ENCODE peak calls at places on chromosomes 1 and 21, in nine cellular contexts. One of them, this sample, is unnamed.

GRCh38 chr1:159980076-159980475 is 26.0 kb upstream of the SLAMF9 start:
- DNase-seq in psoas muscle: no peak
- DNase-seq in GM20000: no peak
- DNase-seq in epithelial cell of esophagus: no peak
- DNase-seq in tibial nerve: no peak
- DNase-seq in RWPE1: no peak
- DNase-seq in ovary: no peak
- DNase-seq in neural crest cell: no peak
- DNase-seq in AG10803: no peak
- DNase-seq in this sample: no peak

GRCh38 chr1:79235221-79236002 is 228.9 kb upstream of the ADGRL4 start:
- DNase-seq in GM20000: no peak
- DNase-seq in AG10803: peak
- DNase-seq in epithelial cell of esophagus: no peak
- DNase-seq in RWPE1: no peak
- DNase-seq in ovary: no peak
- DNase-seq in psoas muscle: no peak
- DNase-seq in tibial nerve: no peak
- DNase-seq in neural crest cell: no peak
- DNase-seq in this sample: no peak

GRCh38 chr1:25128168-25128621 is 104.1 kb downstream of the SYF2 start:
- DNase-seq in GM20000: peak
- DNase-seq in RWPE1: no peak
- DNase-seq in AG10803: no peak
- DNase-seq in neural crest cell: no peak
- DNase-seq in ovary: no peak
- DNase-seq in tibial nerve: no peak
- DNase-seq in psoas muscle: no peak
- DNase-seq in epithelial cell of esophagus: no peak
- DNase-seq in this sample: no peak

GRCh38 chr1:218394416-218394815 is 49.3 kb downstream of the TGFB2 start:
- DNase-seq in AG10803: no peak
- DNase-seq in epithelial cell of esophagus: no peak
- DNase-seq in psoas muscle: no peak
- DNase-seq in tibial nerve: no peak
- DNase-seq in GM20000: no peak
- DNase-seq in RWPE1: no peak
- DNase-seq in ovary: no peak
- DNase-seq in neural crest cell: no peak
- DNase-seq in this sample: no peak

GRCh38 chr1:25609921-25610320 is 6.7 kb upstream of the MAN1C1 start:
- DNase-seq in epithelial cell of esophagus: no peak
- DNase-seq in RWPE1: no peak
- DNase-seq in neural crest cell: no peak
- DNase-seq in ovary: no peak
- DNase-seq in GM20000: peak
- DNase-seq in AG10803: peak
- DNase-seq in tibial nerve: no peak
- DNase-seq in psoas muscle: no peak
- DNase-seq in this sample: no peak

GRCh38 chr1:56064705-56065104 is 514.7 kb downstream of the PLPP3 start:
- DNase-seq in GM20000: no peak
- DNase-seq in tibial nerve: no peak
- DNase-seq in ovary: no peak
- DNase-seq in psoas muscle: no peak
- DNase-seq in RWPE1: peak
- DNase-seq in epithelial cell of esophagus: peak
- DNase-seq in neural crest cell: no peak
- DNase-seq in AG10803: peak
- DNase-seq in this sample: no peak

GRCh38 chr1:47449702-47450552 is 12.1 kb downstream of the FOXD2 start:
- DNase-seq in tibial nerve: no peak
- DNase-seq in epithelial cell of esophagus: peak
- DNase-seq in GM20000: peak
- DNase-seq in psoas muscle: peak
- DNase-seq in neural crest cell: no peak
- DNase-seq in ovary: no peak
- DNase-seq in RWPE1: peak
- DNase-seq in AG10803: no peak
- DNase-seq in this sample: no peak

GRCh38 chr1:54864460-54865208 is 22.4 kb downstream of the DHCR24 start:
- DNase-seq in neural crest cell: no peak
- DNase-seq in AG10803: no peak
- DNase-seq in GM20000: no peak
- DNase-seq in tibial nerve: no peak
- DNase-seq in epithelial cell of esophagus: no peak
- DNase-seq in psoas muscle: no peak
- DNase-seq in RWPE1: no peak
- DNase-seq in ovary: no peak
- DNase-seq in this sample: no peak

GRCh38 chr1:23451452-23451851 is 26.9 kb upstream of the TCEA3 start:
- DNase-seq in epithelial cell of esophagus: no peak
- DNase-seq in tibial nerve: no peak
- DNase-seq in neural crest cell: no peak
- DNase-seq in psoas muscle: no peak
- DNase-seq in AG10803: peak
- DNase-seq in RWPE1: no peak
- DNase-seq in GM20000: no peak
- DNase-seq in ovary: no peak
- DNase-seq in this sample: no peak

GRCh38 chr1:236303675-236304074 is 21.9 kb upstream of the ERO1B start:
- DNase-seq in tibial nerve: no peak
- DNase-seq in GM20000: peak
- DNase-seq in neural crest cell: no peak
- DNase-seq in epithelial cell of esophagus: peak
- DNase-seq in AG10803: no peak
- DNase-seq in ovary: no peak
- DNase-seq in psoas muscle: no peak
- DNase-seq in RWPE1: peak
- DNase-seq in this sample: no peak

GRCh38 chr1:42429623-42430022 is 26.2 kb downstream of the ZMYND12 start:
- DNase-seq in GM20000: no peak
- DNase-seq in RWPE1: no peak
- DNase-seq in epithelial cell of esophagus: no peak
- DNase-seq in neural crest cell: no peak
- DNase-seq in psoas muscle: no peak
- DNase-seq in AG10803: peak
- DNase-seq in ovary: no peak
- DNase-seq in tibial nerve: no peak
- DNase-seq in this sample: no peak

GRCh38 chr1:42431514-42431913 is 24.3 kb downstream of the ZMYND12 start:
- DNase-seq in GM20000: no peak
- DNase-seq in epithelial cell of esophagus: no peak
- DNase-seq in psoas muscle: no peak
- DNase-seq in ovary: no peak
- DNase-seq in tibial nerve: no peak
- DNase-seq in AG10803: no peak
- DNase-seq in neural crest cell: no peak
- DNase-seq in RWPE1: no peak
- DNase-seq in this sample: no peak

GRCh38 chr1:42430286-42430685 is 25.5 kb downstream of the ZMYND12 start:
- DNase-seq in RWPE1: no peak
- DNase-seq in ovary: no peak
- DNase-seq in tibial nerve: no peak
- DNase-seq in GM20000: no peak
- DNase-seq in AG10803: no peak
- DNase-seq in neural crest cell: no peak
- DNase-seq in psoas muscle: no peak
- DNase-seq in epithelial cell of esophagus: no peak
- DNase-seq in this sample: no peak

GRCh38 chr1:42432714-42433113 is 23.1 kb downstream of the ZMYND12 start:
- DNase-seq in GM20000: no peak
- DNase-seq in AG10803: no peak
- DNase-seq in psoas muscle: no peak
- DNase-seq in RWPE1: no peak
- DNase-seq in ovary: no peak
- DNase-seq in neural crest cell: no peak
- DNase-seq in tibial nerve: no peak
- DNase-seq in epithelial cell of esophagus: no peak
- DNase-seq in this sample: no peak

DNA sequence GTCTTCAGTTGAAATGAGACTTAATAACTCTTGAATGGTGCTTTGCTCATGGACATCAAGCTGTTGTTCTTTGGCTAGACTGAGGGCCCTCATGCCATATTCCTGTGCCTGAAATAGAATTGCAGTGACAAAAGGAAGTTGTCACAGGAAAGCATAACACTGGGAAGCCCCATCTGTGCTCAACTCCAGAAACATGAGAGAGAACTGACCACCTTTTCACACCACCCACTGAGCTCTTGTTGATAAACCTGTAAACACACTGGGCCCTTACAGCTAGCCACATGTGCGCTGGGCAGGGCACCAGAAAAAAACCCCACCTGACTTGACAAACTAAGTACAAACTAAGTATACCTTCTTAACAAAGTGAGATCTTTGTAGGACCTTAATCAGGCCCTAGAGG is 25.1 kb downstream of the ZMYND12 start:
- DNase-seq in epithelial cell of esophagus: no peak
- DNase-seq in ovary: no peak
- DNase-seq in tibial nerve: no peak
- DNase-seq in GM20000: peak
- DNase-seq in neural crest cell: no peak
- DNase-seq in psoas muscle: no peak
- DNase-seq in RWPE1: no peak
- DNase-seq in AG10803: no peak
- DNase-seq in this sample: no peak
- TF ChIP-seq CTCF in epithelial cell of esophagus: no peak
- TF ChIP-seq CTCF in ovary: no peak
- TF ChIP-seq CTCF in tibial nerve: no peak
- TF ChIP-seq CTCF in GM20000: no peak
- TF ChIP-seq CTCF in neural crest cell: no peak
- TF ChIP-seq CTCF in psoas muscle: no peak
- TF ChIP-seq CTCF in RWPE1: no peak
- TF ChIP-seq CTCF in AG10803: no peak
- TF ChIP-seq CTCF in this sample: no peak

DNA sequence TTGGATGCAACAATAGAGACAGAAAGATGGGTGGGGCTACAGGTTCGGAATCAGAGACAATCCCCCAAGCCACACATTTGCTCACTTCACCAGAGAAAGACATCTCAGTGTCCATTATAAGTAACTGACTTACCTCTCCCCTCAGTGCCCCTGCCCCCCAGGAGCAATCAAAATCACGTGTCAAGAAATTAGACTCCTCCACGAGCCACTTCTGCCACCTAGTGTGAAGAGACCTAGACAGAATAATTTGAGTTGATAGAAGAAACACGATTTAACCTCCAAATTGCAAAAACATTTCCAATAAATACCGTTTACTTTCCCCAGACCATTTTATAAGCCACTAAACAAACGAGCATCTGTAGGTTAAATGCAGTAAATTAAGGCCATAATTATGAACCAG is 123.2 kb downstream of the SLC30A10 start:
- DNase-seq in tibial nerve: no peak
- DNase-seq in neural crest cell: no peak
- DNase-seq in ovary: no peak
- DNase-seq in psoas muscle: no peak
- DNase-seq in RWPE1: no peak
- DNase-seq in epithelial cell of esophagus: no peak
- DNase-seq in AG10803: no peak
- DNase-seq in GM20000: no peak
- DNase-seq in this sample: no peak
- TF ChIP-seq CTCF in tibial nerve: no peak
- TF ChIP-seq CTCF in neural crest cell: peak
- TF ChIP-seq CTCF in ovary: no peak
- TF ChIP-seq CTCF in psoas muscle: no peak
- TF ChIP-seq CTCF in RWPE1: no peak
- TF ChIP-seq CTCF in epithelial cell of esophagus: no peak
- TF ChIP-seq CTCF in AG10803: no peak
- TF ChIP-seq CTCF in GM20000: no peak
- TF ChIP-seq CTCF in this sample: no peak

GRCh38 chr21:39447264-39447663 is 1.7 kb upstream of the LCA5L start:
- DNase-seq in epithelial cell of esophagus: no peak
- DNase-seq in ovary: no peak
- DNase-seq in RWPE1: no peak
- DNase-seq in AG10803: no peak
- DNase-seq in GM20000: no peak
- DNase-seq in psoas muscle: no peak
- DNase-seq in tibial nerve: no peak
- DNase-seq in neural crest cell: no peak
- DNase-seq in this sample: no peak

GRCh38 chr21:39444406-39445145 is 1.0 kb downstream of the LCA5L start:
- DNase-seq in tibial nerve: no peak
- DNase-seq in psoas muscle: no peak
- DNase-seq in epithelial cell of esophagus: peak
- DNase-seq in neural crest cell: no peak
- DNase-seq in ovary: no peak
- DNase-seq in GM20000: no peak
- DNase-seq in RWPE1: peak
- DNase-seq in AG10803: peak
- DNase-seq in this sample: no peak

GRCh38 chr21:39439232-39439631 is 6.3 kb downstream of the LCA5L start:
- DNase-seq in ovary: no peak
- DNase-seq in GM20000: no peak
- DNase-seq in AG10803: no peak
- DNase-seq in psoas muscle: no peak
- DNase-seq in tibial nerve: no peak
- DNase-seq in neural crest cell: no peak
- DNase-seq in epithelial cell of esophagus: no peak
- DNase-seq in RWPE1: no peak
- DNase-seq in this sample: no peak

GRCh38 chr21:39445339-39446269 is at the start of gene LCA5L:
- DNase-seq in epithelial cell of esophagus: peak
- DNase-seq in psoas muscle: peak
- DNase-seq in neural crest cell: peak
- DNase-seq in RWPE1: peak
- DNase-seq in tibial nerve: peak
- DNase-seq in GM20000: peak
- DNase-seq in ovary: peak
- DNase-seq in AG10803: peak
- DNase-seq in this sample: peak

GRCh38 chr21:39441502-39442475 is 3.8 kb downstream of the LCA5L start:
- DNase-seq in psoas muscle: no peak
- DNase-seq in epithelial cell of esophagus: peak
- DNase-seq in AG10803: peak
- DNase-seq in neural crest cell: no peak
- DNase-seq in RWPE1: peak
- DNase-seq in tibial nerve: no peak
- DNase-seq in GM20000: peak
- DNase-seq in ovary: no peak
- DNase-seq in this sample: no peak
- TF ChIP-seq CTCF in psoas muscle: peak
- TF ChIP-seq CTCF in epithelial cell of esophagus: peak
- TF ChIP-seq CTCF in AG10803: peak
- TF ChIP-seq CTCF in neural crest cell: peak
- TF ChIP-seq CTCF in RWPE1: peak
- TF ChIP-seq CTCF in tibial nerve: peak
- TF ChIP-seq CTCF in GM20000: peak
- TF ChIP-seq CTCF in ovary: no peak
- TF ChIP-seq CTCF in this sample: no peak

DNA sequence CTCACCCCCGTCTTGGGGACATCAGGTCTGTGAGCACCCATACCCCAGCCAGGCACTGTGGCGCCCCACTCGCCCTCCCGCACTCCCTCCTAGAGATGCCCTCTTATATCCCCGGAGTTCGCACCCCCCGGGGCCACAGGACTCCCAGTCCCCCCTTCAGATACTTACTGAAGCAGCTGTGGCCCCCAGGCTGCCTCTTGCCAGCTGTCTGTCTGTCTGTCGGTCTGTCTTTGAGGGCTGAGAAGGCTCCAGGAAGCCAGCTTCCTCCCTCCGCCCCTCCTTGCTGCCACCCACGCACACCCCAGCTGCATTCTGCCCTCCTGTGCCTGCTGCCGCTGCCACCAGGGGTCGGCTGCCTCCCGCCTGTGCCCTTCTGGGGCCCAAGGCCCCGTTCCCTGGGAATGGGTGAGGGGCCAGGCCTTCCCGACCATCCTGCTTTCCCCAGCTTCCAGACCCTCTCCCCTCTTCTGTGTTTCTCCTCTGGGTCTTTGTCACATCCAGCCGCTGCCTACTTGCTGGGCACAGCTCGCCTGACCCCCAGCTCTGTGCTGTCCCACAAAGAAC is at the start of gene PTPN7:
- DNase-seq in epithelial cell of esophagus: peak
- DNase-seq in ovary: no peak
- DNase-seq in neural crest cell: no peak
- DNase-seq in RWPE1: no peak
- DNase-seq in tibial nerve: no peak
- DNase-seq in AG10803: no peak
- DNase-seq in psoas muscle: no peak
- DNase-seq in GM20000: peak
- DNase-seq in this sample: no peak
- TF ChIP-seq CTCF in epithelial cell of esophagus: no peak
- TF ChIP-seq CTCF in ovary: no peak
- TF ChIP-seq CTCF in neural crest cell: no peak
- TF ChIP-seq CTCF in RWPE1: no peak
- TF ChIP-seq CTCF in tibial nerve: peak
- TF ChIP-seq CTCF in AG10803: no peak
- TF ChIP-seq CTCF in psoas muscle: no peak
- TF ChIP-seq CTCF in GM20000: peak
- TF ChIP-seq CTCF in this sample: no peak